ENCODE peak calls at places on chromosome 4, in ten cellular contexts. S is mesothelial cell of epicardium; X is activated CD4-positive, alpha-beta T cell treated with anti-CD3 and anti-CD28 coated beads for 48 hours; K is ureter; A is amniotic stem cell; T is HT-29; R is NCI-H524 treated with DMSO at 0.1 percent for 48 hours; E is dermis microvascular lymphatic vessel endothelial cell; L is amniotic epithelial cell; Z is stimulated activated CD4-positive, alpha-beta T cell treated with anti-CD3 and anti-CD28 coated beads, Interleukin-12 subunit alpha, Interleukin-12 subunit beta, amount 100 ng/mL, for 48 hours. H is an unnamed sample.

GRCh38 chr4:147289181-147289580 is 191.7 kb upstream of the EDNRA start:
- DNase-seq in X (no peak), A (no peak), L (peak), Z (no peak), E (no peak), R (no peak), S (no peak), K (no peak), T (no peak), H (no peak)

GRCh38 chr4:107897823-107898222 is 33.5 kb upstream of the CYP2U1 start:
- DNase-seq in L (peak), S (no peak), R (no peak), E (peak), K (no peak), A (no peak), T (no peak), X (no peak), Z (no peak), H (no peak)

GRCh38 chr4:8874003-8874895 is 2.6 kb upstream of the HMX1 start:
- DNase-seq in L (no peak), R (no peak), X (no peak), T (no peak), S (no peak), E (no peak), A (no peak), K (no peak), Z (no peak), H (no peak)

GRCh38 chr4:56314207-56314915 is 72.9 kb downstream of the AASDH start:
- DNase-seq in X (no peak), A (no peak), S (no peak), K (no peak), E (no peak), L (no peak), Z (no peak), R (no peak), T (no peak), H (no peak)

GRCh38 chr4:87543835-87544461 is 14.8 kb upstream of the SPARCL1 start:
- DNase-seq in R (no peak), X (no peak), E (peak), K (no peak), L (peak), A (peak), S (no peak), T (peak), Z (no peak), H (peak)

GRCh38 chr4:169898095-169898494 is 128.1 kb downstream of the MFAP3L start:
- DNase-seq in R (no peak), X (no peak), A (no peak), S (no peak), Z (no peak), K (no peak), T (no peak), L (no peak), E (no peak), H (no peak)

GRCh38 chr4:89123418-89123817 is 12.1 kb downstream of the TIGD2 start:
- DNase-seq in E (no peak), R (no peak), L (peak), K (no peak), X (no peak), Z (no peak), T (peak), A (no peak), S (no peak), H (peak)

GRCh38 chr4:75251547-75251946 is 262.7 kb downstream of the RCHY1 start:
- DNase-seq in R (no peak), S (no peak), X (no peak), E (no peak), L (no peak), T (no peak), K (no peak), A (no peak), Z (no peak), H (no peak)

GRCh38 chr4:47110670-47111069 is 79.3 kb downstream of the GABRB1 start:
- DNase-seq in E (no peak), X (no peak), Z (no peak), K (no peak), R (no peak), T (no peak), L (no peak), A (no peak), S (no peak), H (no peak)

GRCh38 chr4:41204400-41204978 is 9.9 kb downstream of the APBB2 start:
- DNase-seq in A (no peak), K (no peak), R (no peak), Z (no peak), E (peak), X (no peak), L (peak), S (no peak), T (peak), H (no peak)

GRCh38 chr4:61886180-61886579 is 686.1 kb downstream of the ADGRL3 start:
- DNase-seq in L (no peak), X (no peak), T (peak), K (no peak), R (no peak), S (no peak), Z (no peak), A (no peak), E (no peak), H (peak)

GRCh38 chr4:81116571-81116970 is 86.1 kb downstream of the BMP3 start:
- DNase-seq in L (no peak), R (no peak), T (no peak), S (no peak), K (no peak), A (no peak), Z (no peak), E (no peak), X (no peak), H (no peak)

GRCh38 chr4:102959503-102959902 is 60.0 kb downstream of the SLC9B1 start:
- DNase-seq in K (no peak), X (no peak), Z (no peak), A (no peak), S (no peak), T (no peak), R (no peak), E (no peak), L (no peak), H (no peak)

GRCh38 chr4:110629780-110630500 is 7.1 kb upstream of the PITX2 start:
- DNase-seq in X (no peak), R (no peak), T (no peak), K (no peak), S (peak), A (no peak), Z (no peak), E (no peak), L (no peak), H (no peak)

H was measured in hepatocyte.